ENCODE peak calls at places on chromosome 10, in four cellular contexts. W is HFF-Myc, G is iris pigment epithelial cell, Q is NCI-H748 treated with DMSO at 0.1 percent for 48 hours. P is an unnamed sample.

GRCh38 chr10:78577673-78578072 is 491.1 kb upstream of the ZMIZ1 start:
- DNase-seq in G (no peak), Q (no peak), W (no peak), P (no peak)

GRCh38 chr10:13298748-13299436 is 972 bp downstream of the PHYH start:
- DNase-seq in W (no peak), Q (no peak), G (no peak), P (no peak)

GRCh38 chr10:22133640-22134624 is 83.9 kb downstream of the EBLN1 start:
- DNase-seq in G (no peak), Q (no peak), W (no peak), P (no peak)

GRCh38 chr10:103100620-103101019 is 92.5 kb downstream of the NT5C2 start:
- DNase-seq in G (no peak), Q (no peak), W (no peak), P (no peak)

GRCh38 chr10:131921191-131921590 is 20.4 kb downstream of the PPP2R2D start:
- DNase-seq in Q (no peak), W (no peak), G (no peak), P (no peak)

GRCh38 chr10:23408330-23408976 is 30.4 kb upstream of the OTUD1 start:
- DNase-seq in Q (no peak), W (peak), G (peak), P (no peak)

GRCh38 chr10:42242135-42242805 is 396.1 kb downstream of the ZNF33B start:
- DNase-seq in W (no peak), Q (no peak), G (no peak), P (no peak)

GRCh38 chr10:100890696-100891271 is 22.0 kb upstream of the SLF2 start:
- DNase-seq in G (peak), Q (no peak), W (peak), P (no peak)

GRCh38 chr10:33559105-33559504 is 224.6 kb upstream of the NRP1 start:
- DNase-seq in Q (no peak), G (peak), W (peak), P (no peak)

P was measured in T follicular helper cell.